ENCODE peak calls at places on chromosome 21, in five cellular contexts. V, K, O, B and N are unnamed samples.

GRCh38 chr21:45615145-45615711 is 28.3 kb upstream of the PCBP3 start:
- DNase-seq in O (peak), V (no peak), B (no peak), K (no peak), N (no peak)

GRCh38 chr21:37358392-37358791 is 8.2 kb upstream of the DYRK1A start:
- DNase-seq in B (no peak), V (no peak), O (no peak), K (peak), N (no peak)

GRCh38 chr21:17796037-17796403 is 23.1 kb downstream of the C21orf91 start:
- DNase-seq in V (no peak), K (no peak), B (no peak), O (no peak), N (no peak)

GRCh38 chr21:27244356-27244755 is 277.5 kb upstream of the ADAMTS5 start:
- DNase-seq in O (no peak), B (no peak), K (peak), V (no peak), N (no peak)

GRCh38 chr21:36695671-36696389 is 3.1 kb upstream of the SIM2 start:
- DNase-seq in O (no peak), K (no peak), V (no peak), B (peak), N (no peak)

GRCh38 chr21:17189963-17190362 is 322.9 kb upstream of the CXADR start:
- DNase-seq in O (no peak), K (no peak), B (no peak), V (no peak), N (no peak)

GRCh38 chr21:42474043-42474831 is 21.8 kb downstream of the RSPH1 start:
- DNase-seq in V (no peak), K (peak), O (peak), B (peak), N (no peak)

GRCh38 chr21:44499631-44500030 is 40.4 kb downstream of the KRTAP10-1 start:
- DNase-seq in K (no peak), O (no peak), B (no peak), V (no peak), N (no peak)

GRCh38 chr21:43929217-43929971 is 64.4 kb downstream of the AGPAT3 start:
- DNase-seq in B (no peak), K (no peak), V (no peak), O (no peak), N (peak)

GRCh38 chr21:42666918-42667317 is 13.5 kb downstream of the PDE9A start:
- DNase-seq in K (no peak), O (no peak), B (no peak), V (peak), N (no peak)

GRCh38 chr21:16377120-16377658 is 647.4 kb downstream of the USP25 start:
- DNase-seq in B (no peak), K (no peak), O (no peak), V (no peak), N (no peak)

GRCh38 chr21:36847189-36847588 is 119.3 kb downstream of the HLCS start:
- DNase-seq in V (no peak), O (no peak), K (peak), B (no peak), N (no peak)

GRCh38 chr21:46113497-46114176 is 15.7 kb downstream of the COL6A2 start:
- DNase-seq in B (no peak), V (no peak), O (no peak), K (no peak), N (peak)

GRCh38 chr21:14259669-14260458 is 43.9 kb downstream of the RBM11 start:
- DNase-seq in V (peak), O (no peak), B (no peak), K (peak), N (no peak)

GRCh38 chr21:40404319-40404906 is 442.5 kb downstream of the DSCAM start:
- DNase-seq in K (no peak), V (no peak), O (no peak), B (no peak), N (no peak)

GRCh38 chr21:36966066-36966845 is at the start of gene HLCS:
- DNase-seq in B (peak), K (peak), V (no peak), O (peak), N (peak)

GRCh38 chr21:40622531-40622930 is 224.4 kb downstream of the DSCAM start:
- DNase-seq in B (no peak), V (no peak), O (no peak), K (no peak), N (no peak)

GRCh38 chr21:38761531-38761930 is 44.2 kb upstream of the ETS2 start:
- DNase-seq in B (no peak), V (no peak), O (no peak), K (peak), N (no peak)

GRCh38 chr21:37061926-37062591 is 10.8 kb downstream of the PIGP start:
- DNase-seq in B (no peak), K (peak), O (no peak), V (no peak), N (no peak)

GRCh38 chr21:29730281-29730680 is 209.5 kb downstream of the GRIK1 start:
- DNase-seq in O (no peak), K (no peak), V (no peak), B (no peak), N (no peak)

GRCh38 chr21:36918291-36918690 is 48.2 kb downstream of the HLCS start:
- DNase-seq in V (no peak), B (no peak), K (no peak), O (no peak), N (no peak)

GRCh38 chr21:36860736-36861594 is 105.5 kb downstream of the HLCS start:
- DNase-seq in O (no peak), V (no peak), K (peak), B (no peak), N (no peak)

GRCh38 chr21:45326834-45327457 is 39.3 kb upstream of the POFUT2 start:
- DNase-seq in B (no peak), K (no peak), O (no peak), V (no peak), N (no peak)

GRCh38 chr21:29638761-29639327 is 301.0 kb downstream of the GRIK1 start:
- DNase-seq in K (no peak), V (no peak), O (no peak), B (no peak), N (no peak)

GRCh38 chr21:33478858-33479678 is 706 bp downstream of the TMEM50B start:
- DNase-seq in V (no peak), B (peak), O (peak), K (peak), N (no peak)

GRCh38 chr21:44778499-44778911 is 23.1 kb downstream of the UBE2G2 start:
- DNase-seq in K (no peak), B (no peak), V (no peak), O (no peak), N (no peak)

GRCh38 chr21:20523191-20523590 is 475.0 kb upstream of the NCAM2 start:
- DNase-seq in V (no peak), K (no peak), B (no peak), O (no peak), N (no peak)

GRCh38 chr21:45130324-45130774 is 56.0 kb downstream of the ADARB1 start:
- DNase-seq in V (no peak), B (no peak), O (no peak), K (peak), N (no peak)

GRCh38 chr21:44939532-44940115 is at the start of gene SLX9:
- DNase-seq in B (peak), V (no peak), O (peak), K (peak), N (peak)

GRCh38 chr21:46393941-46394818 is 64.5 kb upstream of the DIP2A start:
- DNase-seq in K (no peak), O (no peak), V (no peak), B (no peak), N (no peak)

GRCh38 chr21:42061866-42062542 is 9.1 kb upstream of the UMODL1 start:
- DNase-seq in K (no peak), B (no peak), O (peak), V (no peak), N (no peak)

GRCh38 chr21:18759751-18760161 is 356.2 kb upstream of the TMPRSS15 start:
- DNase-seq in B (no peak), K (no peak), O (no peak), V (no peak), N (no peak)

GRCh38 chr21:17003221-17003620 is 509.6 kb upstream of the CXADR start:
- DNase-seq in K (peak), B (no peak), O (no peak), V (no peak), N (no peak)

GRCh38 chr21:32770514-32771133 is 931 bp downstream of the PAXBP1 start:
- DNase-seq in B (no peak), V (peak), O (no peak), K (no peak), N (peak)

GRCh38 chr21:25895565-25896205 is 160.9 kb downstream of the GABPA start:
- DNase-seq in O (no peak), V (peak), K (peak), B (no peak), N (no peak)

GRCh38 chr21:31630062-31630711 is 29.3 kb upstream of the SOD1 start:
- DNase-seq in K (peak), B (no peak), V (peak), O (no peak), N (peak)

GRCh38 chr21:45511007-45511406 is 31.2 kb downstream of the SLC19A1 start:
- DNase-seq in K (no peak), B (no peak), V (no peak), O (no peak), N (no peak)

GRCh38 chr21:39363607-39364555 is 15.0 kb upstream of the HMGN1 start:
- DNase-seq in K (no peak), V (no peak), O (no peak), B (no peak), N (no peak)